ENCODE peak calls at places on chromosomes 13 and 19, in six cellular contexts. N is Panc1; H is SK-N-SH treated with all-trans-retinoic acid at 6 μM for 48 hours; C is activated CD8-positive, alpha-beta T cell treated with anti-CD3 and anti-CD28 coated beads, Interleukin-2, amount 10 ng/mL, durations not matched to agents 7 days and 5 days; A is aorta; W is left cardiac atrium. K is an unnamed sample.

GRCh38 chr13:27293051-27293691 is 22.5 kb downstream of the RASL11A start:
- ATAC-seq in W (no peak), H (no peak), A (no peak), N (no peak), C (no peak), K (peak)

GRCh38 chr13:72986197-72986596 is 72.6 kb upstream of the KLF5 start:
- ATAC-seq in C (no peak), W (no peak), N (no peak), H (no peak), A (no peak), K (no peak)

GRCh38 chr13:23681253-23681652 is 111.0 kb downstream of the TNFRSF19 start:
- ATAC-seq in H (no peak), A (no peak), C (no peak), W (no peak), N (no peak), K (no peak)

GRCh38 chr19:1410789-1411188 is 3.4 kb downstream of the DAZAP1 start:
- ATAC-seq in H (no peak), W (no peak), N (no peak), C (no peak), A (no peak), K (no peak)

GRCh38 chr13:93227906-93228801 is 1.5 kb downstream of the GPC6 start:
- ATAC-seq in A (peak), N (peak), W (peak), H (peak), C (no peak), K (peak)

GRCh38 chr13:44155422-44156293 is 218.0 kb upstream of the SERP2 start:
- ATAC-seq in A (peak), W (peak), H (no peak), N (no peak), C (no peak), K (no peak)

GRCh38 chr19:51407631-51408131 is 9.8 kb downstream of the SIGLEC10 start:
- ATAC-seq in A (no peak), W (no peak), C (peak), H (peak), N (peak), K (peak)

GRCh38 chr19:34838248-34838647 is 65.2 kb upstream of the ZNF599 start:
- ATAC-seq in C (no peak), A (no peak), H (no peak), W (peak), N (peak), K (no peak)

GRCh38 chr13:49791753-49792549 is 531 bp downstream of the KPNA3 start:
- ATAC-seq in W (peak), N (peak), C (peak), A (peak), H (peak), K (peak)

GRCh38 chr13:100484708-100485107 is 103.9 kb downstream of the GGACT start:
- ATAC-seq in W (no peak), H (no peak), C (peak), N (no peak), A (no peak), K (no peak)

GRCh38 chr13:46339035-46339666 is 47.9 kb downstream of the RUBCNL start:
- ATAC-seq in C (no peak), N (no peak), A (no peak), H (peak), W (peak), K (peak)

GRCh38 chr13:70668983-70669382 is 560.7 kb upstream of the KLHL1 start:
- ATAC-seq in C (no peak), W (no peak), N (no peak), A (no peak), H (no peak), K (no peak)

GRCh38 chr19:46764817-46765291 is 18.6 kb upstream of the STRN4 start:
- ATAC-seq in C (no peak), H (no peak), A (no peak), N (no peak), W (peak), K (no peak)

GRCh38 chr19:47232422-47233211 is 1.6 kb upstream of the BBC3 start:
- ATAC-seq in W (no peak), C (no peak), N (no peak), H (peak), A (no peak), K (no peak)

GRCh38 chr13:30072818-30073186 is 222.4 kb upstream of the UBL3 start:
- ATAC-seq in C (no peak), H (no peak), W (no peak), N (no peak), A (no peak), K (no peak)

GRCh38 chr19:38035515-38036495 is 128.8 kb downstream of the SIPA1L3 start:
- ATAC-seq in A (peak), C (no peak), N (no peak), W (peak), H (peak), K (no peak)

GRCh38 chr13:110251227-110251791 is 55.6 kb downstream of the COL4A1 start:
- ATAC-seq in A (no peak), C (no peak), W (peak), H (no peak), N (no peak), K (no peak)

GRCh38 chr13:27587083-27587482 is 33.2 kb downstream of the LNX2 start:
- ATAC-seq in A (no peak), H (no peak), W (peak), N (no peak), C (no peak), K (no peak)

GRCh38 chr13:79194727-79195126 is 211.3 kb downstream of the RBM26 start:
- ATAC-seq in N (no peak), A (no peak), C (peak), H (no peak), W (no peak), K (peak)

GRCh38 chr13:77136902-77137420 is 110.0 kb upstream of the FBXL3 start:
- ATAC-seq in W (no peak), C (no peak), N (no peak), A (no peak), H (no peak), K (no peak)

GRCh38 chr13:27789495-27790303 is 2.6 kb upstream of the GSX1 start:
- ATAC-seq in C (peak), H (no peak), A (no peak), W (no peak), N (peak), K (no peak)

GRCh38 chr13:100694722-100695644 is 20.4 kb upstream of the TMTC4 start:
- ATAC-seq in A (no peak), C (no peak), N (peak), H (peak), W (peak), K (no peak)

GRCh38 chr13:98539655-98540054 is 37.3 kb downstream of the STK24 start:
- ATAC-seq in C (no peak), N (no peak), H (no peak), W (no peak), A (no peak), K (no peak)

GRCh38 chr13:92590503-92590908 is 636.1 kb upstream of the GPC6 start:
- ATAC-seq in C (no peak), N (no peak), H (no peak), A (no peak), W (no peak), K (no peak)

GRCh38 chr13:96804186-96804585 is 190.1 kb downstream of the OXGR1 start:
- ATAC-seq in C (no peak), N (no peak), H (no peak), A (no peak), W (no peak), K (no peak)

GRCh38 chr19:16229322-16229641 is 31.6 kb downstream of the AP1M1 start:
- ATAC-seq in A (no peak), H (no peak), N (no peak), C (no peak), W (no peak), K (no peak)

GRCh38 chr19:34482380-34483250 is 1.1 kb downstream of the WTIP start:
- ATAC-seq in W (peak), H (peak), N (peak), C (no peak), A (no peak), K (no peak)

GRCh38 chr13:102903659-102904407 is 58.0 kb downstream of the ERCC5 start:
- ATAC-seq in A (no peak), C (no peak), H (peak), N (no peak), W (no peak), K (no peak)

GRCh38 chr19:31419871-31420430 is 70.7 kb upstream of the TSHZ3 start:
- ATAC-seq in N (no peak), W (no peak), H (no peak), C (no peak), A (no peak), K (no peak)

GRCh38 chr13:23965346-23965745 is 68.0 kb upstream of the C1QTNF9B start:
- ATAC-seq in H (no peak), W (peak), A (no peak), N (no peak), C (no peak), K (no peak)

GRCh38 chr19:41409288-41409687 is 11.7 kb downstream of the BCKDHA start:
- ATAC-seq in C (no peak), N (peak), W (peak), H (peak), A (no peak), K (no peak)

GRCh38 chr19:40990972-40991381 is at the start of gene CYP2B6:
- ATAC-seq in H (no peak), C (no peak), N (no peak), A (no peak), W (no peak), K (no peak)

GRCh38 chr13:112158961-112159360 is 92.0 kb downstream of the SOX1 start:
- ATAC-seq in A (no peak), W (no peak), N (no peak), H (no peak), C (no peak), K (no peak)

GRCh38 chr13:62837895-62838294 is 1422.2 kb upstream of the PCDH20 start:
- ATAC-seq in W (no peak), C (no peak), A (no peak), N (no peak), H (no peak), K (no peak)

GRCh38 chr19:18744019-18744418 is 47.1 kb downstream of the COMP start:
- ATAC-seq in H (no peak), N (no peak), A (no peak), W (no peak), C (no peak), K (no peak)

GRCh38 chr13:37349916-37350315 is 244.5 kb upstream of the CSNK1A1L start:
- ATAC-seq in W (no peak), H (no peak), C (no peak), N (no peak), A (no peak), K (no peak)

GRCh38 chr13:79124183-79124582 is 281.9 kb downstream of the RBM26 start:
- ATAC-seq in N (no peak), H (no peak), A (no peak), W (no peak), C (no peak), K (no peak)

GRCh38 chr13:44335463-44335862 is 38.2 kb upstream of the SERP2 start:
- ATAC-seq in A (no peak), H (no peak), W (no peak), C (no peak), N (no peak), K (no peak)

GRCh38 chr13:113506025-113506685 is 15.6 kb upstream of the DCUN1D2 start:
- ATAC-seq in H (no peak), C (no peak), N (peak), A (peak), W (peak), K (no peak)

K was measured in stimulated activated memory B cell treated with anti-CD40 and anti-IgM and Interleukin-4, amounts not matched to agents 10 μg/mL and 1 μg/mL and 100 μg/mL, for 72 hours.